ENCODE peak calls at places on chromosomes 11 and 22, in seven cellular contexts. One of them, this sample, is unnamed.

GRCh38 chr11:97738751-97739150 is 1282.0 kb upstream of the CNTN5 start:
- DNase-seq in neuronal stem cell: no peak
- DNase-seq in H9: no peak
- DNase-seq in IMR-90: no peak
- DNase-seq in mesenchymal stem cell: peak; percentile 6
- DNase-seq in H1: no peak
- DNase-seq in trophoblast cell: no peak
- DNase-seq in this sample: no peak

GRCh38 chr22:47656806-47657205 is 894.4 kb downstream of the TBC1D22A start:
- DNase-seq in neuronal stem cell: no peak
- DNase-seq in H9: no peak
- DNase-seq in IMR-90: no peak
- DNase-seq in mesenchymal stem cell: no peak
- DNase-seq in H1: no peak
- DNase-seq in trophoblast cell: no peak
- DNase-seq in this sample: no peak

GRCh38 chr22:44143117-44143495 is 37.6 kb upstream of the PARVG start:
- DNase-seq in neuronal stem cell: no peak
- DNase-seq in H9: no peak
- DNase-seq in IMR-90: peak; percentile 24
- DNase-seq in mesenchymal stem cell: no peak
- DNase-seq in H1: no peak
- DNase-seq in trophoblast cell: no peak
- DNase-seq in this sample: no peak

GRCh38 chr22:48824673-48825651 is 1002.7 kb downstream of the BRD1 start:
- DNase-seq in neuronal stem cell: no peak
- DNase-seq in H9: no peak
- DNase-seq in IMR-90: no peak
- DNase-seq in mesenchymal stem cell: no peak
- DNase-seq in H1: no peak
- DNase-seq in trophoblast cell: no peak
- DNase-seq in this sample: no peak

GRCh38 chr11:120179071-120179672 is 31.7 kb upstream of the OAF start:
- DNase-seq in neuronal stem cell: no peak
- DNase-seq in H9: no peak
- DNase-seq in IMR-90: no peak
- DNase-seq in mesenchymal stem cell: no peak
- DNase-seq in H1: no peak
- DNase-seq in trophoblast cell: no peak
- DNase-seq in this sample: no peak

GRCh38 chr11:124172599-124172998 is 10.5 kb upstream of the OR10D3 start:
- DNase-seq in neuronal stem cell: no peak
- DNase-seq in H9: no peak
- DNase-seq in IMR-90: no peak
- DNase-seq in mesenchymal stem cell: no peak
- DNase-seq in H1: no peak
- DNase-seq in trophoblast cell: no peak
- DNase-seq in this sample: no peak

GRCh38 chr22:40040927-40041326 is 46.2 kb downstream of the FAM83F start:
- DNase-seq in neuronal stem cell: no peak
- DNase-seq in H9: no peak
- DNase-seq in IMR-90: no peak
- DNase-seq in mesenchymal stem cell: peak; percentile 58
- DNase-seq in H1: no peak
- DNase-seq in trophoblast cell: peak; percentile 12
- DNase-seq in this sample: no peak

GRCh38 chr22:40637181-40638150 is 947 bp upstream of the MRTFA start:
- DNase-seq in neuronal stem cell: no peak
- DNase-seq in H9: no peak
- DNase-seq in IMR-90: no peak
- DNase-seq in mesenchymal stem cell: no peak
- DNase-seq in H1: no peak
- DNase-seq in trophoblast cell: peak; percentile 75
- DNase-seq in this sample: no peak

GRCh38 chr11:17989306-17989705 is 23.5 kb downstream of the SERGEF start:
- DNase-seq in neuronal stem cell: no peak
- DNase-seq in H9: no peak
- DNase-seq in IMR-90: no peak
- DNase-seq in mesenchymal stem cell: no peak
- DNase-seq in H1: no peak
- DNase-seq in trophoblast cell: peak; percentile 64
- DNase-seq in this sample: no peak

GRCh38 chr11:78207532-78208256 is 19.0 kb downstream of the USP35 start:
- DNase-seq in neuronal stem cell: no peak
- DNase-seq in H9: no peak
- DNase-seq in IMR-90: peak; percentile 21
- DNase-seq in mesenchymal stem cell: no peak
- DNase-seq in H1: no peak
- DNase-seq in trophoblast cell: no peak
- DNase-seq in this sample: peak; percentile 70

GRCh38 chr11:123585721-123586120 is 68.7 kb downstream of the SCN3B start:
- DNase-seq in neuronal stem cell: no peak
- DNase-seq in H9: no peak
- DNase-seq in IMR-90: no peak
- DNase-seq in mesenchymal stem cell: no peak
- DNase-seq in H1: no peak
- DNase-seq in trophoblast cell: no peak
- DNase-seq in this sample: no peak

GRCh38 chr22:49951001-49951677 is 9.4 kb upstream of the PIM3 start:
- DNase-seq in neuronal stem cell: no peak
- DNase-seq in H9: peak; percentile 38
- DNase-seq in IMR-90: peak; percentile 64
- DNase-seq in mesenchymal stem cell: no peak
- DNase-seq in H1: no peak
- DNase-seq in trophoblast cell: peak; percentile 96
- DNase-seq in this sample: no peak

GRCh38 chr22:45612940-45613339 is 58.7 kb upstream of the ATXN10 start:
- DNase-seq in neuronal stem cell: no peak
- DNase-seq in H9: no peak
- DNase-seq in IMR-90: no peak
- DNase-seq in mesenchymal stem cell: no peak
- DNase-seq in H1: no peak
- DNase-seq in trophoblast cell: no peak
- DNase-seq in this sample: no peak

GRCh38 chr22:29987143-29987542 is 93.1 kb upstream of the HORMAD2 start:
- DNase-seq in neuronal stem cell: no peak
- DNase-seq in H9: no peak
- DNase-seq in IMR-90: no peak
- DNase-seq in mesenchymal stem cell: no peak
- DNase-seq in H1: no peak
- DNase-seq in trophoblast cell: no peak
- DNase-seq in this sample: no peak

GRCh38 chr11:122696662-122697061 is 41.1 kb downstream of the UBASH3B start:
- DNase-seq in neuronal stem cell: no peak
- DNase-seq in H9: no peak
- DNase-seq in IMR-90: no peak
- DNase-seq in mesenchymal stem cell: no peak
- DNase-seq in H1: no peak
- DNase-seq in trophoblast cell: no peak
- DNase-seq in this sample: no peak

GRCh38 chr11:117143390-117143789 is 697 bp upstream of the PAFAH1B2 start:
- DNase-seq in neuronal stem cell: peak; percentile 15
- DNase-seq in H9: no peak
- DNase-seq in IMR-90: peak; percentile 59
- DNase-seq in mesenchymal stem cell: peak; percentile 44
- DNase-seq in H1: no peak
- DNase-seq in trophoblast cell: peak; percentile 41
- DNase-seq in this sample: peak; percentile 56

GRCh38 chr11:62612366-62613274 is at the start of the genes EML3 and ROM1:
- DNase-seq in neuronal stem cell: peak; percentile 94
- DNase-seq in H9: peak; percentile 97
- DNase-seq in IMR-90: peak; percentile 63
- DNase-seq in mesenchymal stem cell: peak; percentile 81
- DNase-seq in H1: peak; percentile 85
- DNase-seq in trophoblast cell: peak; percentile 69
- DNase-seq in this sample: peak; percentile 97

GRCh38 chr11:71456294-71456693 is 3.3 kb downstream of the NADSYN1 start:
- DNase-seq in neuronal stem cell: no peak
- DNase-seq in H9: no peak
- DNase-seq in IMR-90: no peak
- DNase-seq in mesenchymal stem cell: no peak
- DNase-seq in H1: no peak
- DNase-seq in trophoblast cell: no peak
- DNase-seq in this sample: no peak

GRCh38 chr11:99973993-99974392 is 713.1 kb upstream of the ARHGAP42 start:
- DNase-seq in neuronal stem cell: no peak
- DNase-seq in H9: no peak
- DNase-seq in IMR-90: no peak
- DNase-seq in mesenchymal stem cell: no peak
- DNase-seq in H1: no peak
- DNase-seq in trophoblast cell: peak; percentile 58
- DNase-seq in this sample: peak; percentile 47

GRCh38 chr11:109902764-109903436 is 190.3 kb upstream of the ZC3H12C start:
- DNase-seq in neuronal stem cell: no peak
- DNase-seq in H9: no peak
- DNase-seq in IMR-90: no peak
- DNase-seq in mesenchymal stem cell: no peak
- DNase-seq in H1: no peak
- DNase-seq in trophoblast cell: no peak
- DNase-seq in this sample: no peak

GRCh38 chr11:48045536-48045935 is 65.2 kb downstream of the PTPRJ start:
- DNase-seq in neuronal stem cell: no peak
- DNase-seq in H9: no peak
- DNase-seq in IMR-90: no peak
- DNase-seq in mesenchymal stem cell: no peak
- DNase-seq in H1: no peak
- DNase-seq in trophoblast cell: no peak
- DNase-seq in this sample: no peak

GRCh38 chr11:107561688-107562087 is 3.8 kb downstream of the ALKBH8 start:
- DNase-seq in neuronal stem cell: no peak
- DNase-seq in H9: no peak
- DNase-seq in IMR-90: peak; percentile 34
- DNase-seq in mesenchymal stem cell: peak; percentile 49
- DNase-seq in H1: no peak
- DNase-seq in trophoblast cell: peak; percentile 84
- DNase-seq in this sample: no peak

GRCh38 chr22:22073769-22074561 is 91.4 kb upstream of the TOP3B start:
- DNase-seq in neuronal stem cell: no peak
- DNase-seq in H9: no peak
- DNase-seq in IMR-90: no peak
- DNase-seq in mesenchymal stem cell: no peak
- DNase-seq in H1: no peak
- DNase-seq in trophoblast cell: no peak
- DNase-seq in this sample: peak; percentile 22
- H2BK120ac ChIP-seq in neuronal stem cell: no peak overlapping the region
- H2BK120ac ChIP-seq in H9: no peak overlapping the region
- H2BK120ac ChIP-seq in IMR-90: no peak overlapping the region
- H2BK120ac ChIP-seq in mesenchymal stem cell: no peak overlapping the region
- H2BK120ac ChIP-seq in H1: no peak overlapping the region
- H2BK120ac ChIP-seq in trophoblast cell: no peak overlapping the region
- H2BK120ac ChIP-seq in this sample: no peak overlapping the region

GRCh38 chr22:32904044-32904443 is 102.5 kb downstream of the TIMP3 start:
- DNase-seq in neuronal stem cell: peak; percentile 38
- DNase-seq in H9: peak; percentile 55
- DNase-seq in IMR-90: peak; percentile 35
- DNase-seq in mesenchymal stem cell: peak; percentile 54
- DNase-seq in H1: no peak
- DNase-seq in trophoblast cell: peak; percentile 68
- DNase-seq in this sample: peak; percentile 76

GRCh38 chr22:32900856-32901255 is 99.4 kb downstream of the TIMP3 start:
- DNase-seq in neuronal stem cell: no peak
- DNase-seq in H9: no peak
- DNase-seq in IMR-90: no peak
- DNase-seq in mesenchymal stem cell: no peak
- DNase-seq in H1: no peak
- DNase-seq in trophoblast cell: peak; percentile 93
- DNase-seq in this sample: no peak

GRCh38 chr22:32909561-32910348 is 108.2 kb downstream of the TIMP3 start:
- DNase-seq in neuronal stem cell: no peak
- DNase-seq in H9: no peak
- DNase-seq in IMR-90: no peak
- DNase-seq in mesenchymal stem cell: no peak
- DNase-seq in H1: no peak
- DNase-seq in trophoblast cell: no peak
- DNase-seq in this sample: no peak

GRCh38 chr22:32901925-32902324 is 100.4 kb downstream of the TIMP3 start:
- DNase-seq in neuronal stem cell: no peak
- DNase-seq in H9: no peak
- DNase-seq in IMR-90: no peak
- DNase-seq in mesenchymal stem cell: no peak
- DNase-seq in H1: no peak
- DNase-seq in trophoblast cell: no peak
- DNase-seq in this sample: no peak

GRCh38 chr22:32905400-32905799 is 103.9 kb downstream of the TIMP3 start:
- DNase-seq in neuronal stem cell: no peak
- DNase-seq in H9: no peak
- DNase-seq in IMR-90: no peak
- DNase-seq in mesenchymal stem cell: no peak
- DNase-seq in H1: no peak
- DNase-seq in trophoblast cell: no peak
- DNase-seq in this sample: peak; percentile 45
- H2AK5ac ChIP-seq in neuronal stem cell: no peak overlapping the region
- H2AK5ac ChIP-seq in H9: no peak overlapping the region
- H2AK5ac ChIP-seq in IMR-90: no peak overlapping the region
- H2AK5ac ChIP-seq in mesenchymal stem cell: no peak overlapping the region
- H2AK5ac ChIP-seq in H1: no peak overlapping the region
- H2AK5ac ChIP-seq in trophoblast cell: no peak overlapping the region
- H2AK5ac ChIP-seq in this sample: no peak overlapping the region

DNA sequence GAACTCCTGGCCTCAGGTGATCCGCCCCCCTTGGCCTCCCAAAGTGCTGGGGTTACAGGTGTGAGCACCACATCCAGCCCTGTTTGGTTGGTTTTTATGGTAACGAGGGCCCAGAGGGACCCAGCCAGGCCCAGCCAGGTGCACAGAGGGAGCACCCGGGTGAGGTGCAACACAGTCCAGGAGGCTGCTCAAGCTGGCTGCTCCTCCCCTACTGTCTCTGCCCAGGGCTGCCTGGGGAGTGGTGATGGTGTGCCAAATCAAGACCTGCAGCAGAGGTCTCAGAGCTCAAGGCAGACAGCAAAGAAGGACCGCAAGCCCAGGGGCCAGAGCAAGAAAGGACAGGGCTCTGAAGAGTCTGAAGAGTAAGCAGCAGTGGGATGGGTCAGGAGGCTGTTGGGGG is 1.4 kb downstream of the TSGA10IP start:
- DNase-seq in neuronal stem cell: no peak
- DNase-seq in H9: no peak
- DNase-seq in IMR-90: no peak
- DNase-seq in mesenchymal stem cell: no peak
- DNase-seq in H1: no peak
- DNase-seq in trophoblast cell: no peak
- DNase-seq in this sample: no peak
- H2BK120ac ChIP-seq in neuronal stem cell: peak overlapping the region; percentile 94
- H2BK120ac ChIP-seq in H9: no peak overlapping the region
- H2BK120ac ChIP-seq in IMR-90: no peak overlapping the region
- H2BK120ac ChIP-seq in mesenchymal stem cell: no peak overlapping the region
- H2BK120ac ChIP-seq in H1: no peak overlapping the region
- H2BK120ac ChIP-seq in trophoblast cell: no peak overlapping the region
- H2BK120ac ChIP-seq in this sample: no peak overlapping the region

GRCh38 chr11:96125400-96125799 is 201.5 kb upstream of the MTMR2 start:
- DNase-seq in neuronal stem cell: no peak
- DNase-seq in H9: no peak
- DNase-seq in IMR-90: no peak
- DNase-seq in mesenchymal stem cell: peak; percentile 42
- DNase-seq in H1: no peak
- DNase-seq in trophoblast cell: no peak
- DNase-seq in this sample: no peak
- H2AK5ac ChIP-seq in neuronal stem cell: no peak overlapping the region
- H2AK5ac ChIP-seq in H9: no peak overlapping the region
- H2AK5ac ChIP-seq in IMR-90: no peak overlapping the region
- H2AK5ac ChIP-seq in mesenchymal stem cell: no peak overlapping the region
- H2AK5ac ChIP-seq in H1: no peak overlapping the region
- H2AK5ac ChIP-seq in trophoblast cell: no peak overlapping the region
- H2AK5ac ChIP-seq in this sample: no peak overlapping the region

GRCh38 chr11:30186748-30187147 is 44.1 kb upstream of the FSHB start:
- DNase-seq in neuronal stem cell: no peak
- DNase-seq in H9: no peak
- DNase-seq in IMR-90: no peak
- DNase-seq in mesenchymal stem cell: no peak
- DNase-seq in H1: no peak
- DNase-seq in trophoblast cell: no peak
- DNase-seq in this sample: no peak
- H2BK120ac ChIP-seq in neuronal stem cell: no peak overlapping the region
- H2BK120ac ChIP-seq in H9: no peak overlapping the region
- H2BK120ac ChIP-seq in IMR-90: no peak overlapping the region
- H2BK120ac ChIP-seq in mesenchymal stem cell: no peak overlapping the region
- H2BK120ac ChIP-seq in H1: no peak overlapping the region
- H2BK120ac ChIP-seq in trophoblast cell: no peak overlapping the region
- H2BK120ac ChIP-seq in this sample: no peak overlapping the region